ENCODE peak calls at places on chromosome 21, in four cellular contexts. T is foreskin fibroblast, P is breast epithelium, Z is AG04450. V is an unnamed sample.

GRCh38 chr21:33966324-33966949 is 50.8 kb upstream of the ATP5PO start:
- DNase-seq in T (no peak), P (no peak), Z (no peak), V (no peak)

GRCh38 chr21:44836666-44837471 is 19.0 kb upstream of the SUMO3 start:
- DNase-seq in T (peak; percentile 69), P (peak; percentile 52), Z (no peak), V (peak; percentile 47)

GRCh38 chr21:44889625-44890337 is 16.3 kb upstream of the PTTG1IP start:
- DNase-seq in T (no peak), P (no peak), Z (no peak), V (no peak)

GRCh38 chr21:42039470-42039901 is 29.3 kb upstream of the ZBTB21 start:
- DNase-seq in T (peak; percentile 66), P (no peak), Z (no peak), V (peak; percentile 83)

GRCh38 chr21:31180256-31181088 is 142.2 kb upstream of the KRTAP19-8 start:
- DNase-seq in T (peak; percentile 70), P (no peak), Z (no peak), V (peak; percentile 64)

GRCh38 chr21:36964832-36965719 is 1.4 kb downstream of the HLCS start:
- DNase-seq in T (no peak), P (no peak), Z (no peak), V (no peak)

GRCh38 chr21:25999935-26000582 is 170.5 kb downstream of the APP start:
- DNase-seq in T (no peak), P (no peak), Z (no peak), V (no peak)

GRCh38 chr21:41706263-41706639 is 60.6 kb downstream of the RIPK4 start:
- DNase-seq in T (no peak), P (no peak), Z (no peak), V (no peak)

GRCh38 chr21:31604591-31605190 is 54.8 kb upstream of the SOD1 start:
- DNase-seq in T (peak; percentile 82), P (peak; percentile 70), Z (peak; percentile 20), V (peak; percentile 79)

GRCh38 chr21:37184784-37185593 is 82.1 kb downstream of the VPS26C start:
- DNase-seq in T (no peak), P (no peak), Z (no peak), V (no peak)

DNA sequence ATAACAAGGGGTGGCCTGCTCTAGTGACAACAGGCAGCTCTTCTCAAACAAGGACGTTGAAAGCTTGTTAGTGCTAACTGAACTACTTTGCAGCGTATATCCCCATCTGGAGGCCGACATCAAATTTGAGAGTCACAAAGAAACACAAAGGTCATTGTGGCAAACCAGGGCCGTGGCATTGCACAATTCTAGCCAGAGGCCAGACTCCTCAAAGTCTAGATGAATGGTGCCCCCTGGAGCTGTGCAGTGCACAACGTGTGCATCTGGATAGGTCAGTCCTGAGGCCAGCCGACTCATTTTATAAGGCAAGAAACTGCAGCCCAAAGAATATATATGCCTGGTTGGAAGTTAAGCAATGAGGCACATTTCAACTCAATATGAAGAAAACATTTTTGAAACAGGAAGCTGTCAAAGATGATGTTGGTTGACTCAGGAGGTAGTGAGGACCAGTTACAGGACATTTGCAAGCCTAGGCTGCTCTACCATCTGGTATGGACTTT is 459.3 kb upstream of the RUNX1 start:
- DNase-seq in T (peak; percentile 95), P (no peak), Z (peak; percentile 18), V (peak; percentile 92)
- TF ChIP-seq CTCF in T (peak; percentile 41), P (no peak), Z (peak; percentile 30), V (peak; percentile 36)

GRCh38 chr21:43694437-43695079 is 24.4 kb upstream of the PDXK start:
- DNase-seq in T (no peak), P (no peak), Z (no peak), V (no peak)

GRCh38 chr21:43691086-43691795 is 27.7 kb upstream of the PDXK start:
- DNase-seq in T (no peak), P (no peak), Z (no peak), V (no peak)

GRCh38 chr21:43693981-43694380 is 24.9 kb upstream of the PDXK start:
- DNase-seq in T (no peak), P (no peak), Z (no peak), V (no peak)

GRCh38 chr21:43691801-43692200 is 27.1 kb upstream of the PDXK start:
- DNase-seq in T (no peak), P (no peak), Z (no peak), V (no peak)

GRCh38 chr21:43692949-43693348 is 26.0 kb upstream of the PDXK start:
- DNase-seq in T (no peak), P (no peak), Z (no peak), V (no peak)
- H3K4me3 ChIP-seq in T (no peak overlapping the region), P (no peak overlapping the region), Z (no peak overlapping the region), V (no peak overlapping the region)

GRCh38 chr21:19340303-19340702 is 936.7 kb upstream of the TMPRSS15 start:
- DNase-seq in T (no peak), P (no peak), Z (no peak), V (no peak)
- TF ChIP-seq CTCF in T (no peak), P (no peak), Z (no peak), V (no peak)

DNA sequence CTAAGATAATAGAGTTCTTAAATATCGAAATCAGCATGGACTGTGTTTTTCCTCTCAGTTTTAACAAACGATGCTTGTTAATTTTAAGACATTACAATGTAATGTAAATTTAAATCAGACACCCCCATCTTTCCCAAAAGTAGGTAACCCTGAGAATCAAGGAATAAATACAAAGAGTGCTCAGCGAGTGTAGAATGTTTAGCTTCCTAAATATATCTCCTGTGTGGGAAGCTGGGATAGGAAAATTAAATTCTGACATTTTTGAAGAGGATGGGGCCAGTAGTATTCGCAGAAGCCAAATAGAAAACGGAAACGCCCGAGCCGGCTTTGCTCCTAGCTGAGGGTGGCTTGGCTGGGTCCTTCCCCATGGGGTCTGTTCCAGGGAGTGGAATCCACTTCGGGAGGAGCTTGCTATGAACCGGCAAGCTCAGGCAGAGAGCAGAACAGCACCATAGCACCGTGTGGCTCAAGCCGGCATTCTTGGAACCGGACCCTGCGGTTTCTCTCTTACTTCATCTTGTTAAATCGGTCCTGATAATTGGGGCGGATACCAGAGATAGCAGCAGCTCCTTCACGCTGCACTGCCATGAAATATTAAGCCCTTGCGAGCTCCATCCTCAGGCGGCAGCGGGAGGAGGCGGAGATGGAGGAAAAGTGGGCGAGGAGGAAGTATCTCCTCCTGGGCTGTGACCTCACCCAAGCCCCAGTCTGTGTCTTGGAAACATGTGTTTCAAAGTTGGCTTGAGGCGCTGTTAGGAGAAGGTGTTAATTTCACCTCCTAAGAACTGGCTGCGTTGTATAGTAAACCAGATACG is 24.9 kb downstream of the MAP3K7CL start:
- DNase-seq in T (peak; percentile 77), P (peak; percentile 52), Z (no peak), V (peak; percentile 64)
- H3K4me3 ChIP-seq in T (peak overlapping the region; percentile 44), P (peak overlapping the region; percentile 14), Z (peak overlapping the region; percentile 40), V (peak overlapping the region; percentile 42)

GRCh38 chr21:43331962-43332458 is 94.9 kb downstream of the SIK1 start:
- DNase-seq in T (peak; percentile 69), P (peak; percentile 88), Z (peak; percentile 88), V (peak; percentile 95)
- TF ChIP-seq CTCF in T (no peak), P (no peak), Z (no peak), V (no peak)